ENCODE peak calls at places on chromosome 20, in ten cellular contexts. One of them, this sample, is unnamed.

GRCh38 chr20:35134472-35134871 is 12.7 kb downstream of the EDEM2 start:
- DNase-seq in right cardiac atrium: peak; percentile 78
- DNase-seq in pancreas: no peak
- DNase-seq in SK-N-SH: no peak
- DNase-seq in transverse colon: no peak
- DNase-seq in CD8-positive, alpha-beta T cell: no peak
- DNase-seq in psoas muscle: peak; percentile 41
- DNase-seq in OCI-LY7: no peak
- DNase-seq in effector memory CD4-positive, alpha-beta T cell: no peak
- DNase-seq in neural progenitor cell: no peak
- DNase-seq in this sample: no peak

GRCh38 chr20:54657268-54657826 is 182.0 kb downstream of the DOK5 start:
- DNase-seq in transverse colon: no peak
- DNase-seq in psoas muscle: no peak
- DNase-seq in CD8-positive, alpha-beta T cell: no peak
- DNase-seq in OCI-LY7: no peak
- DNase-seq in neural progenitor cell: no peak
- DNase-seq in effector memory CD4-positive, alpha-beta T cell: no peak
- DNase-seq in pancreas: no peak
- DNase-seq in right cardiac atrium: no peak
- DNase-seq in SK-N-SH: no peak
- DNase-seq in this sample: no peak

GRCh38 chr20:10217517-10218410 is 866 bp upstream of the SNAP25 start:
- DNase-seq in neural progenitor cell: peak; percentile 90
- DNase-seq in psoas muscle: no peak
- DNase-seq in SK-N-SH: peak; percentile 77
- DNase-seq in pancreas: peak; percentile 66
- DNase-seq in effector memory CD4-positive, alpha-beta T cell: no peak
- DNase-seq in right cardiac atrium: peak; percentile 72
- DNase-seq in OCI-LY7: no peak
- DNase-seq in transverse colon: peak; percentile 13
- DNase-seq in CD8-positive, alpha-beta T cell: no peak
- DNase-seq in this sample: no peak

GRCh38 chr20:24236204-24236603 is 233.2 kb upstream of the SYNDIG1 start:
- DNase-seq in psoas muscle: no peak
- DNase-seq in CD8-positive, alpha-beta T cell: no peak
- DNase-seq in transverse colon: no peak
- DNase-seq in neural progenitor cell: no peak
- DNase-seq in SK-N-SH: no peak
- DNase-seq in right cardiac atrium: no peak
- DNase-seq in OCI-LY7: no peak
- DNase-seq in effector memory CD4-positive, alpha-beta T cell: no peak
- DNase-seq in pancreas: no peak
- DNase-seq in this sample: no peak

GRCh38 chr20:51417745-51418529 is 124.6 kb downstream of the NFATC2 start:
- DNase-seq in neural progenitor cell: no peak
- DNase-seq in psoas muscle: no peak
- DNase-seq in SK-N-SH: no peak
- DNase-seq in OCI-LY7: peak; percentile 37
- DNase-seq in pancreas: no peak
- DNase-seq in effector memory CD4-positive, alpha-beta T cell: no peak
- DNase-seq in transverse colon: no peak
- DNase-seq in CD8-positive, alpha-beta T cell: no peak
- DNase-seq in right cardiac atrium: no peak
- DNase-seq in this sample: no peak

GRCh38 chr20:37947943-37948342 is 45.0 kb downstream of the VSTM2L start:
- DNase-seq in neural progenitor cell: no peak
- DNase-seq in right cardiac atrium: no peak
- DNase-seq in transverse colon: no peak
- DNase-seq in OCI-LY7: no peak
- DNase-seq in CD8-positive, alpha-beta T cell: no peak
- DNase-seq in effector memory CD4-positive, alpha-beta T cell: no peak
- DNase-seq in SK-N-SH: no peak
- DNase-seq in psoas muscle: no peak
- DNase-seq in pancreas: no peak
- DNase-seq in this sample: no peak

GRCh38 chr20:57792386-57793095 is 82.7 kb upstream of the PMEPA1 start:
- DNase-seq in right cardiac atrium: no peak
- DNase-seq in psoas muscle: no peak
- DNase-seq in SK-N-SH: no peak
- DNase-seq in neural progenitor cell: no peak
- DNase-seq in CD8-positive, alpha-beta T cell: no peak
- DNase-seq in transverse colon: no peak
- DNase-seq in effector memory CD4-positive, alpha-beta T cell: no peak
- DNase-seq in pancreas: no peak
- DNase-seq in OCI-LY7: no peak
- DNase-seq in this sample: no peak

GRCh38 chr20:62362991-62363919 is 3.9 kb downstream of the LAMA5 start:
- DNase-seq in psoas muscle: peak; percentile 12
- DNase-seq in pancreas: peak; percentile 56
- DNase-seq in neural progenitor cell: peak; percentile 67
- DNase-seq in CD8-positive, alpha-beta T cell: no peak
- DNase-seq in right cardiac atrium: peak; percentile 24
- DNase-seq in transverse colon: peak; percentile 27
- DNase-seq in OCI-LY7: peak; percentile 22
- DNase-seq in effector memory CD4-positive, alpha-beta T cell: no peak
- DNase-seq in SK-N-SH: peak; percentile 60
- DNase-seq in this sample: no peak

GRCh38 chr20:3646067-3646440 is 17.1 kb downstream of the GFRA4 start:
- DNase-seq in neural progenitor cell: no peak
- DNase-seq in CD8-positive, alpha-beta T cell: no peak
- DNase-seq in SK-N-SH: no peak
- DNase-seq in transverse colon: no peak
- DNase-seq in OCI-LY7: no peak
- DNase-seq in right cardiac atrium: no peak
- DNase-seq in effector memory CD4-positive, alpha-beta T cell: no peak
- DNase-seq in psoas muscle: no peak
- DNase-seq in pancreas: no peak
- DNase-seq in this sample: no peak

GRCh38 chr20:5569021-5569420 is 181.2 kb upstream of the SHLD1 start:
- DNase-seq in CD8-positive, alpha-beta T cell: peak; percentile 54
- DNase-seq in neural progenitor cell: no peak
- DNase-seq in pancreas: no peak
- DNase-seq in effector memory CD4-positive, alpha-beta T cell: peak; percentile 30
- DNase-seq in SK-N-SH: peak; percentile 52
- DNase-seq in OCI-LY7: peak; percentile 83
- DNase-seq in psoas muscle: no peak
- DNase-seq in right cardiac atrium: no peak
- DNase-seq in transverse colon: peak; percentile 42
- DNase-seq in this sample: peak; percentile 79

GRCh38 chr20:54472607-54473006 is 2.8 kb upstream of the DOK5 start:
- DNase-seq in pancreas: no peak
- DNase-seq in transverse colon: no peak
- DNase-seq in SK-N-SH: no peak
- DNase-seq in OCI-LY7: no peak
- DNase-seq in effector memory CD4-positive, alpha-beta T cell: no peak
- DNase-seq in psoas muscle: no peak
- DNase-seq in CD8-positive, alpha-beta T cell: no peak
- DNase-seq in right cardiac atrium: no peak
- DNase-seq in neural progenitor cell: no peak
- DNase-seq in this sample: no peak

GRCh38 chr20:51687071-51687470 is 81.1 kb downstream of the ATP9A start:
- DNase-seq in right cardiac atrium: no peak
- DNase-seq in SK-N-SH: no peak
- DNase-seq in CD8-positive, alpha-beta T cell: no peak
- DNase-seq in neural progenitor cell: no peak
- DNase-seq in pancreas: no peak
- DNase-seq in OCI-LY7: no peak
- DNase-seq in effector memory CD4-positive, alpha-beta T cell: no peak
- DNase-seq in psoas muscle: no peak
- DNase-seq in transverse colon: no peak
- DNase-seq in this sample: no peak

GRCh38 chr20:12049125-12049524 is 131.4 kb downstream of the BTBD3 start:
- DNase-seq in transverse colon: no peak
- DNase-seq in OCI-LY7: no peak
- DNase-seq in neural progenitor cell: no peak
- DNase-seq in SK-N-SH: no peak
- DNase-seq in effector memory CD4-positive, alpha-beta T cell: no peak
- DNase-seq in pancreas: no peak
- DNase-seq in right cardiac atrium: no peak
- DNase-seq in psoas muscle: no peak
- DNase-seq in CD8-positive, alpha-beta T cell: no peak
- DNase-seq in this sample: no peak

GRCh38 chr20:53839423-53840176 is 230.8 kb downstream of the BCAS1 start:
- DNase-seq in neural progenitor cell: no peak
- DNase-seq in CD8-positive, alpha-beta T cell: peak; percentile 72
- DNase-seq in psoas muscle: no peak
- DNase-seq in effector memory CD4-positive, alpha-beta T cell: peak; percentile 42
- DNase-seq in pancreas: peak; percentile 63
- DNase-seq in right cardiac atrium: no peak
- DNase-seq in transverse colon: peak; percentile 81
- DNase-seq in OCI-LY7: peak; percentile 94
- DNase-seq in SK-N-SH: no peak
- DNase-seq in this sample: peak; percentile 58

GRCh38 chr20:59569305-59569704 is 35.0 kb upstream of the PHACTR3 start:
- DNase-seq in effector memory CD4-positive, alpha-beta T cell: no peak
- DNase-seq in SK-N-SH: no peak
- DNase-seq in right cardiac atrium: no peak
- DNase-seq in transverse colon: no peak
- DNase-seq in OCI-LY7: no peak
- DNase-seq in CD8-positive, alpha-beta T cell: no peak
- DNase-seq in psoas muscle: no peak
- DNase-seq in neural progenitor cell: no peak
- DNase-seq in pancreas: no peak
- DNase-seq in this sample: no peak

GRCh38 chr20:59573837-59574236 is 30.5 kb upstream of the PHACTR3 start:
- DNase-seq in transverse colon: no peak
- DNase-seq in right cardiac atrium: no peak
- DNase-seq in psoas muscle: no peak
- DNase-seq in OCI-LY7: no peak
- DNase-seq in pancreas: no peak
- DNase-seq in effector memory CD4-positive, alpha-beta T cell: no peak
- DNase-seq in SK-N-SH: peak; percentile 25
- DNase-seq in CD8-positive, alpha-beta T cell: no peak
- DNase-seq in neural progenitor cell: no peak
- DNase-seq in this sample: no peak

GRCh38 chr20:59572515-59572914 is 31.8 kb upstream of the PHACTR3 start:
- DNase-seq in right cardiac atrium: no peak
- DNase-seq in CD8-positive, alpha-beta T cell: no peak
- DNase-seq in SK-N-SH: no peak
- DNase-seq in pancreas: no peak
- DNase-seq in neural progenitor cell: no peak
- DNase-seq in effector memory CD4-positive, alpha-beta T cell: no peak
- DNase-seq in psoas muscle: no peak
- DNase-seq in transverse colon: no peak
- DNase-seq in OCI-LY7: no peak
- DNase-seq in this sample: no peak

GRCh38 chr20:59571151-59571550 is 33.2 kb upstream of the PHACTR3 start:
- DNase-seq in SK-N-SH: no peak
- DNase-seq in psoas muscle: no peak
- DNase-seq in OCI-LY7: no peak
- DNase-seq in right cardiac atrium: no peak
- DNase-seq in neural progenitor cell: no peak
- DNase-seq in effector memory CD4-positive, alpha-beta T cell: no peak
- DNase-seq in CD8-positive, alpha-beta T cell: no peak
- DNase-seq in pancreas: no peak
- DNase-seq in transverse colon: no peak
- DNase-seq in this sample: no peak

GRCh38 chr20:59571591-59572314 is 32.6 kb upstream of the PHACTR3 start:
- DNase-seq in pancreas: peak; percentile 83
- DNase-seq in right cardiac atrium: peak; percentile 75
- DNase-seq in transverse colon: peak; percentile 59
- DNase-seq in neural progenitor cell: peak; percentile 82
- DNase-seq in psoas muscle: peak; percentile 46
- DNase-seq in SK-N-SH: peak; percentile 91
- DNase-seq in CD8-positive, alpha-beta T cell: peak; percentile 57
- DNase-seq in effector memory CD4-positive, alpha-beta T cell: peak; percentile 28
- DNase-seq in OCI-LY7: peak; percentile 56
- DNase-seq in this sample: peak; percentile 36
- H3K4me3 ChIP-seq in pancreas: no peak overlapping the region
- H3K4me3 ChIP-seq in right cardiac atrium: peak overlapping the region; percentile 51
- H3K4me3 ChIP-seq in transverse colon: peak overlapping the region; percentile 48
- H3K4me3 ChIP-seq in neural progenitor cell: peak overlapping the region; percentile 52
- H3K4me3 ChIP-seq in psoas muscle: peak overlapping the region; percentile 53
- H3K4me3 ChIP-seq in SK-N-SH: peak overlapping the region; percentile 41
- H3K4me3 ChIP-seq in CD8-positive, alpha-beta T cell: peak overlapping the region; percentile 51
- H3K4me3 ChIP-seq in effector memory CD4-positive, alpha-beta T cell: peak overlapping the region; percentile 31
- H3K4me3 ChIP-seq in OCI-LY7: no peak overlapping the region
- H3K4me3 ChIP-seq in this sample: peak overlapping the region; percentile 50

GRCh38 chr20:47282864-47283263 is 73.6 kb downstream of the ZMYND8 start:
- DNase-seq in transverse colon: no peak
- DNase-seq in right cardiac atrium: no peak
- DNase-seq in psoas muscle: no peak
- DNase-seq in pancreas: no peak
- DNase-seq in effector memory CD4-positive, alpha-beta T cell: no peak
- DNase-seq in SK-N-SH: no peak
- DNase-seq in CD8-positive, alpha-beta T cell: no peak
- DNase-seq in neural progenitor cell: no peak
- DNase-seq in OCI-LY7: no peak
- DNase-seq in this sample: no peak
- H3K27ac ChIP-seq in transverse colon: no peak overlapping the region
- H3K27ac ChIP-seq in right cardiac atrium: no peak overlapping the region
- H3K27ac ChIP-seq in psoas muscle: no peak overlapping the region
- H3K27ac ChIP-seq in pancreas: no peak overlapping the region
- H3K27ac ChIP-seq in effector memory CD4-positive, alpha-beta T cell: no peak overlapping the region
- H3K27ac ChIP-seq in SK-N-SH: no peak overlapping the region
- H3K27ac ChIP-seq in CD8-positive, alpha-beta T cell: no peak overlapping the region
- H3K27ac ChIP-seq in neural progenitor cell: no peak overlapping the region
- H3K27ac ChIP-seq in OCI-LY7: no peak overlapping the region
- H3K27ac ChIP-seq in this sample: no peak overlapping the region

GRCh38 chr20:25276533-25277050 is 28.7 kb downstream of the PYGB start:
- DNase-seq in neural progenitor cell: no peak
- DNase-seq in CD8-positive, alpha-beta T cell: no peak
- DNase-seq in transverse colon: peak; percentile 5
- DNase-seq in right cardiac atrium: no peak
- DNase-seq in pancreas: no peak
- DNase-seq in psoas muscle: peak; percentile 11
- DNase-seq in effector memory CD4-positive, alpha-beta T cell: no peak
- DNase-seq in OCI-LY7: no peak
- DNase-seq in SK-N-SH: no peak
- DNase-seq in this sample: no peak
- H3K4me1 ChIP-seq in neural progenitor cell: no peaks in the 10 kb centered on the region
- H3K4me1 ChIP-seq in CD8-positive, alpha-beta T cell: no peaks in the 10 kb centered on the region
- H3K4me1 ChIP-seq in transverse colon: peaks cover 6% of the 10 kb centered on the region
- H3K4me1 ChIP-seq in right cardiac atrium: peaks cover 3% of the 10 kb centered on the region
- H3K4me1 ChIP-seq in pancreas: no peaks in the 10 kb centered on the region
- H3K4me1 ChIP-seq in psoas muscle: peaks cover 33% of the 10 kb centered on the region
- H3K4me1 ChIP-seq in effector memory CD4-positive, alpha-beta T cell: no peaks in the 10 kb centered on the region
- H3K4me1 ChIP-seq in OCI-LY7: peaks cover 18% of the 10 kb centered on the region
- H3K4me1 ChIP-seq in SK-N-SH: no peaks in the 10 kb centered on the region
- H3K4me1 ChIP-seq in this sample: no peaks in the 10 kb centered on the region

DNA sequence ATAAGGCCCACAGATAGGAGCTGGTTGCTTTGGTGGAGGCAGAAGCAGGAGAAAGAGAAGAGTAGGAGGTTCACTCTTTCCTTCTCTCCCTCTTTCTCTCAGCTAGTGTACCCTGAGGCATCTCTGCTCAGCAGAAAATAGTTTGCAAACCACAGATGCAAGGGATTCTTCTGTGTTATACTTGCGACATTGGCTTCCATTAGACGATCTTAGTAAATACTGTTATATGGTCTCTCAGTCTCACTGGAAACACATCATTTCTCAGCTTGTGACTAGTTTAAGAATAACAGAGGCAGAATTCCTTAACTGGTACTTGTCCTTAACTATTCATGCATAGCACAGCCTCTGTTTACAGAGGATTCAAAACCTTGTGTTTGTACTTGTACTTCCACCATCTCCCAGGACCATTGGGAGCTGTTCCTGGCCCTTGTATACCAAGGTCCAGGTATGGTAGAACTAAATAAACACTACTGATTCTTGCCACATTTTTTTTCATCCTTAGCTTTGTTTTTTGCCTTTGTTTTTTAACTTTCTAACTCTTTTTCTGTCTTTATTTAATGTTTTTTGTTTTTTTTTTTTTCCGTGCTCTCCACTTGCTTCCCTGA is 218.2 kb downstream of the OTOR start:
- DNase-seq in SK-N-SH: no peak
- DNase-seq in pancreas: no peak
- DNase-seq in psoas muscle: no peak
- DNase-seq in CD8-positive, alpha-beta T cell: no peak
- DNase-seq in effector memory CD4-positive, alpha-beta T cell: no peak
- DNase-seq in OCI-LY7: no peak
- DNase-seq in neural progenitor cell: no peak
- DNase-seq in right cardiac atrium: no peak
- DNase-seq in transverse colon: no peak
- DNase-seq in this sample: no peak
- H3K4me3 ChIP-seq in SK-N-SH: no peak overlapping the region
- H3K4me3 ChIP-seq in pancreas: no peak overlapping the region
- H3K4me3 ChIP-seq in psoas muscle: no peak overlapping the region
- H3K4me3 ChIP-seq in CD8-positive, alpha-beta T cell: no peak overlapping the region
- H3K4me3 ChIP-seq in effector memory CD4-positive, alpha-beta T cell: no peak overlapping the region
- H3K4me3 ChIP-seq in OCI-LY7: no peak overlapping the region
- H3K4me3 ChIP-seq in neural progenitor cell: no peak overlapping the region
- H3K4me3 ChIP-seq in right cardiac atrium: no peak overlapping the region
- H3K4me3 ChIP-seq in transverse colon: no peak overlapping the region
- H3K4me3 ChIP-seq in this sample: no peak overlapping the region